ENCODE peak calls at places on chromosomes 2 and 18, in eight cellular contexts. L is breast epithelium, I is left lung, T is upper lobe of right lung, H is fibroblast of mammary gland, X is dorsolateral prefrontal cortex, P is bronchial epithelial cell, G is lower leg skin. M is an unnamed sample.

GRCh38 chr2:119546446-119546765 is 2.2 kb downstream of the CFAP221 start:
- DNase-seq in L (no peak), I (no peak), T (no peak), H (no peak), X (no peak), P (no peak), G (no peak), M (no peak)

GRCh38 chr2:23940262-23940975 is at the start of gene UBXN2A:
- DNase-seq in L (peak), I (peak), T (peak), H (peak), X (peak), P (peak), G (peak), M (peak)

GRCh38 chr2:217650716-217651360 is 352.0 kb downstream of the TNS1 start:
- DNase-seq in L (no peak), I (no peak), T (no peak), H (peak), X (no peak), P (peak), G (no peak), M (peak)

GRCh38 chr18:45775241-45775676 is 50.2 kb upstream of the SIGLEC15 start:
- DNase-seq in L (peak), I (peak), T (peak), H (peak), X (peak), P (peak), G (peak), M (peak)

GRCh38 chr2:231914077-231914690 is 12.0 kb downstream of the NPPC start:
- DNase-seq in L (no peak), I (no peak), T (no peak), H (no peak), X (no peak), P (no peak), G (no peak), M (no peak)

GRCh38 chr2:226813148-226813701 is 13.6 kb upstream of the IRS1 start:
- DNase-seq in L (no peak), I (no peak), T (no peak), H (no peak), X (no peak), P (no peak), G (no peak), M (peak)

GRCh38 chr2:212974692-212975091 is 176.7 kb downstream of the IKZF2 start:
- DNase-seq in L (no peak), I (no peak), T (no peak), H (peak), X (no peak), P (peak), G (no peak), M (peak)

GRCh38 chr18:5582849-5583667 is 39.3 kb upstream of the EPB41L3 start:
- DNase-seq in L (no peak), I (no peak), T (no peak), H (peak), X (no peak), P (no peak), G (no peak), M (peak)

GRCh38 chr2:47089083-47089464 is 66.0 kb downstream of the STPG4 start:
- DNase-seq in L (no peak), I (no peak), T (no peak), H (peak), X (no peak), P (peak), G (no peak), M (peak)

GRCh38 chr2:20065885-20066602 is 14.6 kb upstream of the LAPTM4A start:
- DNase-seq in L (peak), I (no peak), T (no peak), H (peak), X (peak), P (peak), G (peak), M (peak)

GRCh38 chr2:181311841-181312240 is 145.3 kb upstream of the ITGA4 start:
- DNase-seq in L (no peak), I (no peak), T (no peak), H (no peak), X (no peak), P (no peak), G (no peak), M (no peak)

GRCh38 chr2:119234021-119235019 is 10.7 kb downstream of the STEAP3 start:
- DNase-seq in L (no peak), I (no peak), T (no peak), H (peak), X (no peak), P (no peak), G (no peak), M (peak)

GRCh38 chr2:101766871-101767739 is 69.6 kb downstream of the MAP4K4 start:
- DNase-seq in L (no peak), I (no peak), T (no peak), H (peak), X (no peak), P (peak), G (no peak), M (peak)

GRCh38 chr2:118032169-118033013 is 18.5 kb upstream of the CCDC93 start:
- DNase-seq in L (no peak), I (no peak), T (no peak), H (peak), X (no peak), P (peak), G (no peak), M (peak)

GRCh38 chr2:192051533-192051932 is 143.2 kb downstream of the TMEFF2 start:
- DNase-seq in L (no peak), I (no peak), T (no peak), H (no peak), X (no peak), P (no peak), G (no peak), M (no peak)

GRCh38 chr2:177658309-177658708 is 265.7 kb downstream of the AGPS start:
- DNase-seq in L (no peak), I (no peak), T (no peak), H (no peak), X (no peak), P (no peak), G (no peak), M (no peak)

GRCh38 chr2:67880291-67880761 is 182.5 kb downstream of the C1D start:
- DNase-seq in L (no peak), I (no peak), T (no peak), H (peak), X (no peak), P (no peak), G (peak), M (no peak)

GRCh38 chr2:44250376-44250775 is 24.9 kb upstream of the SLC3A1 start:
- DNase-seq in L (no peak), I (no peak), T (no peak), H (no peak), X (no peak), P (no peak), G (no peak), M (no peak)

GRCh38 chr2:45380131-45380836 is 230.8 kb downstream of the SRBD1 start:
- DNase-seq in L (no peak), I (no peak), T (no peak), H (peak), X (no peak), P (peak), G (no peak), M (peak)

GRCh38 chr18:80033181-80034067 is 810 bp upstream of the RBFA start:
- DNase-seq in L (peak), I (no peak), T (peak), H (peak), X (peak), P (peak), G (peak), M (no peak)

GRCh38 chr2:46873632-46874068 is 42.0 kb downstream of the MCFD2 start:
- DNase-seq in L (peak), I (peak), T (peak), H (peak), X (no peak), P (peak), G (peak), M (peak)

GRCh38 chr2:6888724-6889123 is 11.1 kb downstream of the RSAD2 start:
- DNase-seq in L (no peak), I (no peak), T (no peak), H (no peak), X (no peak), P (no peak), G (no peak), M (no peak)

GRCh38 chr2:222423632-222424280 is 587 bp upstream of the SGPP2 start:
- DNase-seq in L (no peak), I (peak), T (peak), H (no peak), X (no peak), P (peak), G (no peak), M (no peak)

GRCh38 chr2:198098918-198099317 is 294.5 kb downstream of the PLCL1 start:
- DNase-seq in L (no peak), I (no peak), T (no peak), H (peak), X (no peak), P (peak), G (no peak), M (no peak)

GRCh38 chr2:241541564-241542277 is 16.8 kb upstream of the BOK start:
- DNase-seq in L (no peak), I (no peak), T (no peak), H (no peak), X (no peak), P (no peak), G (no peak), M (no peak)

GRCh38 chr2:241539616-241540374 is 18.8 kb upstream of the BOK start:
- DNase-seq in L (no peak), I (no peak), T (no peak), H (no peak), X (no peak), P (no peak), G (no peak), M (no peak)

GRCh38 chr2:241538838-241539615 is 19.5 kb upstream of the BOK start:
- DNase-seq in L (no peak), I (no peak), T (no peak), H (no peak), X (no peak), P (no peak), G (no peak), M (no peak)

GRCh38 chr2:241540766-241541561 is 17.6 kb upstream of the BOK start:
- DNase-seq in L (peak), I (peak), T (peak), H (peak), X (peak), P (peak), G (no peak), M (peak)

GRCh38 chr2:241540391-241540765 is 18.2 kb upstream of the BOK start:
- DNase-seq in L (no peak), I (peak), T (peak), H (no peak), X (no peak), P (peak), G (no peak), M (no peak)
- H3K4me3 ChIP-seq in L (peak), I (peak), T (peak), H (no peak), X (peak), P (peak), G (no peak), M (no peak)

DNA sequence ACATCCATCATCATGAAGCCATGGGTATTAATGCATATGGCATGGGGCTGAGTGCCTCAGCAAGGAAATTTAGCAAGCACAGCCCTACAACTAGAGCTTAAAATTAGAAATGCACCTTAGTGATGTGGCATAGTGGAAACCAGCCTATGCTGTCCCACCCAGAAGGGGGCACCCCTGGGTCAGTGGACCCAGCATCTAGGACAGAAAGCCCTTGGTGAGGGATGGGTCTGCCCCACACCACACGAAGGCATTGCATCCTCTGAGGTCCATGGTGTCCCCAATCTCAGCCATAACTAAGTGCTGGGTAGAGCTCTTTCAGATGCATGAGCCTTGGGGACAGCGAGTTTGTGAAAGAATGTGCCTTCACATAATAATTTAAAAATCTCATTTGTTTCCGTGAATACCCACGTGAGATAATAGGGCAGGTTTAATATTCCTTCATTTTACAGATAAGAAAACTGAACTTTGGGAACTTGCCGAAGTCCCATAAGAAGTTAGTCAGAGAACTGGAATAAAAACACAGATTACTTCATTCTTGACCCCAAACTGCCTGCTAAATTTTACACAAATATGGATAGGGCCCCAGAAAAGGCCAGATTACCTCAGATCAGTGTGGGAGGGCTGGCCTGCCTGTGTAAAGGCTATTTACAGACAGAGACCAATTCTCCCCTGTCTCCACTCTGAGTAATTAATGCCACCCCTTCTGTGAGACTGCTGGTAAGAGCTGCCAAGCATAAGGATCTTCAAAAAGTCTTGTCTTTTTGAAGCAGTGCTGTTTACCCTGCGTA is 139.0 kb downstream of the MGAT5 start:
- DNase-seq in L (no peak), I (no peak), T (no peak), H (peak), X (no peak), P (no peak), G (no peak), M (no peak)
- TF ChIP-seq CTCF in L (no peak), I (no peak), T (no peak), H (peak), X (no peak), P (no peak), G (no peak), M (no peak)

GRCh38 chr2:84925724-84926376 is 20.4 kb downstream of the TMSB10 start:
- DNase-seq in L (peak), I (peak), T (peak), H (peak), X (peak), P (peak), G (peak), M (peak)
- H3K4me3 ChIP-seq in L (peak), I (peak), T (peak), H (peak), X (peak), P (peak), G (no peak), M (peak)

GRCh38 chr2:17934721-17935120 is 56.3 kb downstream of the KCNS3 start:
- DNase-seq in L (no peak), I (no peak), T (no peak), H (peak), X (no peak), P (peak), G (no peak), M (peak)

GRCh38 chr2:17933251-17933650 is 54.8 kb downstream of the KCNS3 start:
- DNase-seq in L (no peak), I (no peak), T (no peak), H (no peak), X (no peak), P (no peak), G (no peak), M (no peak)

GRCh38 chr2:17936599-17936998 is 58.1 kb downstream of the KCNS3 start:
- DNase-seq in L (no peak), I (no peak), T (no peak), H (no peak), X (no peak), P (no peak), G (no peak), M (no peak)

GRCh38 chr2:17930773-17931172 is 52.3 kb downstream of the KCNS3 start:
- DNase-seq in L (no peak), I (no peak), T (no peak), H (no peak), X (no peak), P (no peak), G (no peak), M (no peak)

GRCh38 chr2:17935242-17935885 is 56.9 kb downstream of the KCNS3 start:
- DNase-seq in L (no peak), I (no peak), T (no peak), H (no peak), X (no peak), P (no peak), G (no peak), M (no peak)
- TF ChIP-seq CTCF in L (no peak), I (no peak), T (no peak), H (no peak), X (no peak), P (no peak), G (no peak), M (no peak)

GRCh38 chr2:74149249-74149530 is 1.5 kb upstream of the BOLA3 start:
- DNase-seq in L (no peak), I (no peak), T (no peak), H (no peak), X (no peak), P (no peak), G (no peak), M (no peak)

GRCh38 chr2:74148457-74149248 is 941 bp upstream of the BOLA3 start:
- DNase-seq in L (no peak), I (no peak), T (no peak), H (peak), X (no peak), P (no peak), G (no peak), M (no peak)

GRCh38 chr2:74149570-74150319 is 2.0 kb upstream of the BOLA3 start:
- DNase-seq in L (no peak), I (no peak), T (no peak), H (no peak), X (no peak), P (no peak), G (no peak), M (no peak)

GRCh38 chr2:74155830-74156229 is 8.1 kb upstream of the BOLA3 start:
- DNase-seq in L (no peak), I (no peak), T (no peak), H (no peak), X (no peak), P (no peak), G (no peak), M (no peak)

GRCh38 chr2:74152954-74153353 is 5.2 kb upstream of the BOLA3 start:
- DNase-seq in L (no peak), I (no peak), T (no peak), H (no peak), X (no peak), P (no peak), G (no peak), M (no peak)
- H3K4me3 ChIP-seq in L (no peak), I (no peak), T (no peak), H (no peak), X (no peak), P (no peak), G (no peak), M (no peak)

GRCh38 chr2:136081582-136082210 is 36.3 kb downstream of the CXCR4 start:
- DNase-seq in L (no peak), I (no peak), T (no peak), H (no peak), X (no peak), P (no peak), G (no peak), M (no peak)
- TF ChIP-seq CTCF in L (no peak), I (no peak), T (no peak), H (no peak), X (no peak), P (no peak), G (no peak), M (no peak)

GRCh38 chr2:110114007-110114591 is 1.5 kb downstream of the MALL start:
- DNase-seq in L (no peak), I (peak), T (peak), H (no peak), X (no peak), P (peak), G (peak), M (peak)
- H3K4me3 ChIP-seq in L (peak), I (peak), T (peak), H (no peak), X (no peak), P (peak), G (no peak), M (peak)

DNA sequence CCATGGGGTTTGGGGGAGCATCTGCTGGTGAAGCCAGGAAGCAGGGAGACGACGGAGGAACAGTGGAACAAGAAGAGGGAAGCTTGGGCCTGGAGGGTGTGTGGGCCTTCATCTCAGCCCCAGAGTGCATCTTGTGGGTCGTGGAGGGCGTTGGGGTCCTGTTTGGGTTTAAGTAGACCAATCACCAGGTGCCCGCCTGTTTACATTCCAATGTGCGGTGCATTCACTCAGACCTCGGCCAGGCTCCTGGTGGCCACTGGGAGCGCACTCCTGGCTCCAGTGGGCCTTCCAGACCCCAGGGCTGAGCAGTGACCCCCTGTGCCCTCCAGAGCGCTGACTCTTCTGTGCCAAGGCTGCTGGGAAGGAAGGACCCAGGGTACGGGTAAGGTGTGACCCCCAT is 293.7 kb downstream of the NDUFA10 start:
- DNase-seq in L (no peak), I (no peak), T (peak), H (no peak), X (peak), P (no peak), G (no peak), M (no peak)
- TF ChIP-seq CTCF in L (no peak), I (no peak), T (no peak), H (no peak), X (no peak), P (no peak), G (no peak), M (no peak)

GRCh38 chr18:12372406-12372805 is 4.6 kb downstream of the AFG3L2 start:
- DNase-seq in L (no peak), I (no peak), T (no peak), H (no peak), X (no peak), P (no peak), G (no peak), M (no peak)

GRCh38 chr18:12371590-12371989 is 5.4 kb downstream of the AFG3L2 start:
- DNase-seq in L (no peak), I (no peak), T (no peak), H (no peak), X (no peak), P (no peak), G (no peak), M (no peak)

GRCh38 chr18:12373032-12373770 is 3.8 kb downstream of the AFG3L2 start:
- DNase-seq in L (no peak), I (no peak), T (no peak), H (no peak), X (no peak), P (no peak), G (no peak), M (no peak)

GRCh38 chr18:12374398-12374797 is 2.6 kb downstream of the AFG3L2 start:
- DNase-seq in L (no peak), I (no peak), T (no peak), H (no peak), X (no peak), P (no peak), G (no peak), M (no peak)

GRCh38 chr18:12373771-12374116 is 3.3 kb downstream of the AFG3L2 start:
- DNase-seq in L (no peak), I (no peak), T (no peak), H (no peak), X (no peak), P (no peak), G (no peak), M (no peak)
- H3K4me3 ChIP-seq in L (no peak), I (no peak), T (no peak), H (no peak), X (no peak), P (no peak), G (no peak), M (no peak)